ENCODE peak calls at places on chromosome 12, in ten cellular contexts. N is heart left ventricle, K is psoas muscle, G is colonic mucosa, B is fibroblast of lung, M is esophagus squamous epithelium, L is cardiac muscle cell, W is stomach, E is GM12865, A is AG04449. H is an unnamed sample.

GRCh38 chr12:112964915-112965314 is 13.4 kb upstream of the OAS2 start:
- DNase-seq in N (no peak), K (no peak), G (no peak), B (no peak), M (no peak), L (no peak), W (no peak), E (no peak), A (no peak), H (no peak)

GRCh38 chr12:12776261-12776660 is 9.2 kb upstream of the APOLD1 start:
- DNase-seq in N (no peak), K (no peak), G (peak), B (no peak), M (no peak), L (peak), W (peak), E (no peak), A (no peak), H (no peak)

GRCh38 chr12:77724367-77724957 is 106.2 kb upstream of the NAV3 start:
- DNase-seq in N (peak), K (no peak), G (no peak), B (peak), M (no peak), L (peak), W (no peak), E (peak), A (no peak), H (peak)

GRCh38 chr12:105470102-105470501 is 139.6 kb downstream of the C12orf75 start:
- DNase-seq in N (no peak), K (no peak), G (no peak), B (no peak), M (no peak), L (no peak), W (no peak), E (no peak), A (no peak), H (no peak)

GRCh38 chr12:54017027-54017788 is 8.4 kb downstream of the HOXC8 start:
- DNase-seq in N (no peak), K (peak), G (no peak), B (no peak), M (no peak), L (no peak), W (no peak), E (no peak), A (no peak), H (no peak)

GRCh38 chr12:106194351-106194750 is 53.5 kb downstream of the CKAP4 start:
- DNase-seq in N (no peak), K (no peak), G (no peak), B (no peak), M (no peak), L (no peak), W (no peak), E (no peak), A (no peak), H (no peak)

GRCh38 chr12:42725839-42726238 is 136.3 kb upstream of the PRICKLE1 start:
- DNase-seq in N (no peak), K (no peak), G (no peak), B (peak), M (no peak), L (peak), W (no peak), E (no peak), A (peak), H (peak)

GRCh38 chr12:131313635-131314034 is 359.9 kb downstream of the ADGRD1 start:
- DNase-seq in N (no peak), K (no peak), G (no peak), B (no peak), M (no peak), L (no peak), W (no peak), E (no peak), A (no peak), H (no peak)

GRCh38 chr12:2168808-2169207 is 116.0 kb downstream of the CACNA1C start:
- DNase-seq in N (no peak), K (no peak), G (peak), B (no peak), M (no peak), L (no peak), W (no peak), E (no peak), A (no peak), H (no peak)

GRCh38 chr12:71704920-71705319 is 19.0 kb downstream of the TMEM19 start:
- DNase-seq in N (no peak), K (no peak), G (no peak), B (no peak), M (no peak), L (no peak), W (no peak), E (no peak), A (no peak), H (no peak)

GRCh38 chr12:132619301-132620112 is 931 bp downstream of the P2RX2 start:
- DNase-seq in N (no peak), K (peak), G (no peak), B (no peak), M (no peak), L (no peak), W (no peak), E (no peak), A (no peak), H (no peak)

GRCh38 chr12:4355843-4356327 is 23.6 kb downstream of the FGF23 start:
- DNase-seq in N (peak), K (peak), G (peak), B (peak), M (no peak), L (peak), W (no peak), E (peak), A (no peak), H (peak)

GRCh38 chr12:4355150-4355842 is 24.2 kb downstream of the FGF23 start:
- DNase-seq in N (no peak), K (no peak), G (no peak), B (peak), M (no peak), L (peak), W (no peak), E (no peak), A (no peak), H (no peak)

DNA sequence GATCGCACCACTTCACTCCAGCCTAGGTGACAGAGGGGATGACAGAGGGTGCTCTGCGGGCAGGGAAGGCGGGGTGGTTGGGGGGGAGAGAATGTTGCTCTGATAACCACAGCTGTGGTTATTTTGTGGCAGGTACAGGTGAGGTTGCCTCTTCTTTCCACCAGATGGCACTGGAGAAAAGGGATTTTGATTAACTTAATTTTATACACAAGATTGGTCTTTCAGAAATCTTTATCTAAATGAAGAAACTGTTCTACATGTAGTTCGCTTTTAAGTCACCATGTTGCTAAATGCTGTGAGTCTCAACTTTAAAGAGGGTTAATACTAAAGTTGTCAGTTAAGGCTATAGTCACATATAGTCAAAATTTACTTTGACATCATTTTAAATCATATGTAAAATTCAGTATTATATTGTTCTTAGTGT is 25.7 kb downstream of the FGF23 start:
- DNase-seq in N (no peak), K (no peak), G (no peak), B (peak), M (no peak), L (peak), W (no peak), E (peak), A (no peak), H (peak)
- TF ChIP-seq CTCF in N (peak), K (peak), G (peak), B (peak), M (peak), L (peak), W (peak), E (peak), A (no peak), H (peak)

GRCh38 chr12:24546661-24547060 is 402.2 kb downstream of the BCAT1 start:
- DNase-seq in N (no peak), K (no peak), G (no peak), B (no peak), M (no peak), L (no peak), W (no peak), E (no peak), A (no peak), H (no peak)
- H3K4me3 ChIP-seq in N (no peak), K (no peak), G (no peak), B (no peak), M (no peak), L (no peak), W (no peak), E (no peak), A (no peak), H (no peak)

DNA sequence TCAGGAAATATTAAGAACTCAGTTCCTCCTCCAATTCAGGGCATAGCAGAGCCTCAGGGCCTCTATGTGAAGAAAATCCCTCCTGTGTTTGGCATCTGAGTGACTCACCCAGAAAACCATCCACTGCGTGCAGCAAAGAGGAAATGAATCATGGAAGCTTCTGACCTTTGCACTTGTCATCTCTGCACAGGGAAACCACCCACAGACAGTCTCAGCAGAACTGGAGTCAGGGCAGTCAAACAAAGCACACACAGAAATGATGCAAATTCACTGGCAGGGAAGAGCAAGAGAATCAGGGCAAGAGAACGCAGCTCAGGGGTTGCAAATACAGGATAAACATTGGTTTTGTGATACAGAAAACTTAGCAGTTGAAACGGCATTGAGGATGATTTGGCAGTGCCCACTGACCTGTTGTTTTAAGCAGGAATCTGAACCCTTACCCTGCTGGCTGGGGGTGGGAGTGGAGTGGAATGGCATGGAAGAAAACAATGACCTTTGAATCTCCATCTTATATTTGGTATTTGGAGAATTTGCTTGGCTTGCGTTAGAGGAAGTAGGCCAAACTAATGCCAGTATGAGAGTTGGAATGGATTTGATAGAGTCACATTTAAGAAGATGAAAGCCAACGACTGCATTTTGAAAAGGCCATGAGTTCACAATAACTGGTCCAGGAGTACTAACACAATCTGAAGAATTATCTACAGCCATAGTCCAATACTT is 53.5 kb downstream of the PHLDA1 start:
- DNase-seq in N (peak), K (no peak), G (peak), B (peak), M (peak), L (peak), W (peak), E (peak), A (peak), H (peak)
- TF ChIP-seq CTCF in N (no peak), K (no peak), G (no peak), B (no peak), M (no peak), L (no peak), W (no peak), E (no peak), A (peak), H (no peak)

DNA sequence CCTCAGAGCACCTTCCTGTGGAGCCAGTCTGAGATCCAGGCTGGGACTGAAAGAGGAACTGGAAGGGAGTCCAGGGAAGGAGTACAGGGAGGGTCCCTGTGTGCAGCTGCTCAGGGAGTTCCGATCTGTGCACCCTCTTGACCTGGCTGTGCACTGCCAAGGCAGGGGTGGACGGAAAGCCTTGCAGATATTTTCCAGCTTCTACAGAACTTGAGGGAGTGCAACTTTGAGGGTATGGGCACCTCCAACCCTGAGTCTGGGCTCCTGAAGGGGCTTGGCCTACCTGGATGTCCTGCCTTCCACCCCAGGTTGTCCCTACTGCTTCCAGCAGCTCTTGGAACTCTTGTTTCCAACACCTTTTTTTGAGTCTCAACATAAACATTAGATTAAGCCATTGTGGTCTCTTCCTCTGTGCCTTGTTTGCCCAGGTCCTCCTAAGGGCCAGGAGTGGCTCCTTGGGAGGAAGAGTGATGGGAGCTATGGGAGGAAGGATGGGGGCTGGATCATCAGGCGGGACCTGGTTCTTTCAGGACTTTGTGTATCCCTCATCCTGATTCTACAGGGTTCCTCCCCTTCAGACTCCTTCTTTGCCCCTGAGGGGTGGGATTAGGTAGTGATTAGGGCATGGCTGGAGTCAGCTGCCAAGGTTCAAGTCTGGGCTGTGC is 3.5 kb downstream of the KRT7 start:
- DNase-seq in N (no peak), K (no peak), G (no peak), B (no peak), M (no peak), L (no peak), W (no peak), E (no peak), A (no peak), H (no peak)
- H3K4me3 ChIP-seq in N (no peak), K (no peak), G (no peak), B (no peak), M (no peak), L (no peak), W (no peak), E (no peak), A (no peak), H (no peak)

GRCh38 chr12:51889216-51890134 is 1.6 kb downstream of the ANKRD33 start:
- DNase-seq in N (no peak), K (no peak), G (no peak), B (peak), M (no peak), L (no peak), W (no peak), E (no peak), A (no peak), H (no peak)
- TF ChIP-seq CTCF in N (peak), K (no peak), G (no peak), B (peak), M (no peak), L (peak), W (no peak), E (no peak), A (peak), H (peak)

GRCh38 chr12:32108829-32109228 is 2.2 kb downstream of the BICD1 start:
- DNase-seq in N (no peak), K (no peak), G (no peak), B (no peak), M (no peak), L (no peak), W (no peak), E (peak), A (no peak), H (no peak)
- H3K4me3 ChIP-seq in N (peak), K (no peak), G (no peak), B (peak), M (no peak), L (peak), W (no peak), E (peak), A (peak), H (peak)

GRCh38 chr12:10607885-10608458 is 5.4 kb downstream of the MAGOHB start:
- DNase-seq in N (no peak), K (no peak), G (no peak), B (peak), M (no peak), L (peak), W (no peak), E (no peak), A (no peak), H (peak)
- TF ChIP-seq CTCF in N (no peak), K (peak), G (peak), B (peak), M (no peak), L (peak), W (no peak), E (no peak), A (peak), H (peak)

GRCh38 chr12:92158711-92159534 is 13.3 kb upstream of the BTG1 start:
- DNase-seq in N (no peak), K (no peak), G (no peak), B (peak), M (no peak), L (no peak), W (no peak), E (no peak), A (no peak), H (no peak)
- H3K4me3 ChIP-seq in N (peak), K (no peak), G (no peak), B (no peak), M (no peak), L (no peak), W (no peak), E (peak), A (no peak), H (no peak)

GRCh38 chr12:22624908-22625646 is at the start of gene ETNK1:
- DNase-seq in N (peak), K (peak), G (peak), B (peak), M (peak), L (peak), W (peak), E (peak), A (peak), H (peak)
- TF ChIP-seq CTCF in N (no peak), K (no peak), G (no peak), B (no peak), M (no peak), L (no peak), W (no peak), E (no peak), A (no peak), H (no peak)

DNA sequence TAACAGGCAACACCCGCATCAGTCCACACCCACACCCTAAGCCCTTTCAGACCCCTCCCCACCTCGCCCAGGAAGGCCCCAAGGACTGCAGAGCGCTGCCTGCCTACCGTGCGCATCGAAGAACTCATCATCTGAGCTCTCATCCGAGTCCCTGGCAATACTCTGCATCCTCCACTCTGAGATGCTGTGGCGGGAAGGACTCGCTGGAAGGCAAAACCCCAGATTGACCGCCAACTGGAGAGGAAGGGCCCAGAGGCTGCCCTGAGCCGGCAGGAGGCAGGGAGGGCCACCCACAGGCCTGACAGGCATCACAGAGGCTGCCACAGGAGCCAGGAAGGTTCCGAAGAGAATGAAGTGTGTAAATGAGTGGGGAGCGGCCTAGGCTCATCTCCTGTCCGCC is 23.8 kb downstream of the ARL6IP4 start:
- DNase-seq in N (no peak), K (peak), G (no peak), B (no peak), M (no peak), L (no peak), W (no peak), E (no peak), A (no peak), H (no peak)
- H3K4me3 ChIP-seq in N (no peak), K (no peak), G (no peak), B (no peak), M (no peak), L (no peak), W (no peak), E (no peak), A (no peak), H (no peak)

H was measured in astrocyte of the spinal cord.